ENCODE peak calls at places on chromosomes 3 and 15, in eight cellular contexts. One of them, this sample, is unnamed.
A peak's percentile ranks its signal among the peaks of the same experiment; 100 is the strongest.

GRCh38 chr3:12545473-12545791 is at the start of gene MKRN2OS:
- DNase-seq in body of pancreas: peak; percentile 80
- DNase-seq in neural progenitor cell: peak; percentile 67
- DNase-seq in naive thymus-derived CD4-positive, alpha-beta T cell: no peak
- DNase-seq in psoas muscle: no peak
- DNase-seq in tibial artery: no peak
- DNase-seq in endothelial cell of umbilical vein: no peak
- DNase-seq in Panc1: no peak
- DNase-seq in this sample: no peak

GRCh38 chr3:122343654-122344053 is 18.6 kb downstream of the CSTA start:
- DNase-seq in body of pancreas: no peak
- DNase-seq in neural progenitor cell: no peak
- DNase-seq in naive thymus-derived CD4-positive, alpha-beta T cell: no peak
- DNase-seq in psoas muscle: no peak
- DNase-seq in tibial artery: no peak
- DNase-seq in endothelial cell of umbilical vein: no peak
- DNase-seq in Panc1: no peak
- DNase-seq in this sample: no peak

GRCh38 chr15:92845109-92845508 is 55.0 kb upstream of the CHD2 start:
- DNase-seq in body of pancreas: no peak
- DNase-seq in neural progenitor cell: no peak
- DNase-seq in naive thymus-derived CD4-positive, alpha-beta T cell: peak; percentile 66
- DNase-seq in psoas muscle: no peak
- DNase-seq in tibial artery: no peak
- DNase-seq in endothelial cell of umbilical vein: peak; percentile 81
- DNase-seq in Panc1: no peak
- DNase-seq in this sample: no peak

GRCh38 chr15:58840048-58840447 is 68.9 kb downstream of the MINDY2 start:
- DNase-seq in body of pancreas: no peak
- DNase-seq in neural progenitor cell: no peak
- DNase-seq in naive thymus-derived CD4-positive, alpha-beta T cell: no peak
- DNase-seq in psoas muscle: no peak
- DNase-seq in tibial artery: no peak
- DNase-seq in endothelial cell of umbilical vein: peak; percentile 31
- DNase-seq in Panc1: no peak
- DNase-seq in this sample: no peak

GRCh38 chr3:128378631-128379347 is 87.9 kb downstream of the DNAJB8 start:
- DNase-seq in body of pancreas: no peak
- DNase-seq in neural progenitor cell: peak; percentile 31
- DNase-seq in naive thymus-derived CD4-positive, alpha-beta T cell: no peak
- DNase-seq in psoas muscle: peak; percentile 59
- DNase-seq in tibial artery: peak; percentile 74
- DNase-seq in endothelial cell of umbilical vein: no peak
- DNase-seq in Panc1: no peak
- DNase-seq in this sample: peak; percentile 74

GRCh38 chr3:12308517-12308916 is 19.6 kb downstream of the PPARG start:
- DNase-seq in body of pancreas: no peak
- DNase-seq in neural progenitor cell: no peak
- DNase-seq in naive thymus-derived CD4-positive, alpha-beta T cell: no peak
- DNase-seq in psoas muscle: no peak
- DNase-seq in tibial artery: no peak
- DNase-seq in endothelial cell of umbilical vein: peak; percentile 49
- DNase-seq in Panc1: peak; percentile 93
- DNase-seq in this sample: no peak

GRCh38 chr15:80776420-80777045 is 2.6 kb upstream of the CEMIP start:
- DNase-seq in body of pancreas: peak; percentile 80
- DNase-seq in neural progenitor cell: peak; percentile 88
- DNase-seq in naive thymus-derived CD4-positive, alpha-beta T cell: peak; percentile 45
- DNase-seq in psoas muscle: peak; percentile 45
- DNase-seq in tibial artery: peak; percentile 76
- DNase-seq in endothelial cell of umbilical vein: peak; percentile 81
- DNase-seq in Panc1: peak; percentile 41
- DNase-seq in this sample: peak; percentile 74

GRCh38 chr3:75180235-75180944 is 483.7 kb upstream of the FRG2C start:
- DNase-seq in body of pancreas: no peak
- DNase-seq in neural progenitor cell: no peak
- DNase-seq in naive thymus-derived CD4-positive, alpha-beta T cell: no peak
- DNase-seq in psoas muscle: no peak
- DNase-seq in tibial artery: no peak
- DNase-seq in endothelial cell of umbilical vein: no peak
- DNase-seq in Panc1: no peak
- DNase-seq in this sample: no peak

GRCh38 chr3:182810574-182811268 is 17.4 kb downstream of the ATP11B start:
- DNase-seq in body of pancreas: no peak
- DNase-seq in neural progenitor cell: no peak
- DNase-seq in naive thymus-derived CD4-positive, alpha-beta T cell: no peak
- DNase-seq in psoas muscle: no peak
- DNase-seq in tibial artery: no peak
- DNase-seq in endothelial cell of umbilical vein: peak; percentile 59
- DNase-seq in Panc1: no peak
- DNase-seq in this sample: no peak

GRCh38 chr15:70480196-70480856 is 283.0 kb downstream of the UACA start:
- DNase-seq in body of pancreas: no peak
- DNase-seq in neural progenitor cell: no peak
- DNase-seq in naive thymus-derived CD4-positive, alpha-beta T cell: no peak
- DNase-seq in psoas muscle: no peak
- DNase-seq in tibial artery: no peak
- DNase-seq in endothelial cell of umbilical vein: no peak
- DNase-seq in Panc1: no peak
- DNase-seq in this sample: peak; percentile 16

GRCh38 chr3:168088106-168088722 is 7.5 kb downstream of the GOLIM4 start:
- DNase-seq in body of pancreas: peak; percentile 22
- DNase-seq in neural progenitor cell: peak; percentile 15
- DNase-seq in naive thymus-derived CD4-positive, alpha-beta T cell: no peak
- DNase-seq in psoas muscle: no peak
- DNase-seq in tibial artery: no peak
- DNase-seq in endothelial cell of umbilical vein: no peak
- DNase-seq in Panc1: no peak
- DNase-seq in this sample: no peak

GRCh38 chr3:129599073-129599472 is 7.4 kb downstream of the PLXND1 start:
- DNase-seq in body of pancreas: no peak
- DNase-seq in neural progenitor cell: no peak
- DNase-seq in naive thymus-derived CD4-positive, alpha-beta T cell: no peak
- DNase-seq in psoas muscle: no peak
- DNase-seq in tibial artery: no peak
- DNase-seq in endothelial cell of umbilical vein: peak; percentile 70
- DNase-seq in Panc1: no peak
- DNase-seq in this sample: peak; percentile 68

GRCh38 chr3:126998728-126999127 is 15.8 kb downstream of the PLXNA1 start:
- DNase-seq in body of pancreas: no peak
- DNase-seq in neural progenitor cell: no peak
- DNase-seq in naive thymus-derived CD4-positive, alpha-beta T cell: no peak
- DNase-seq in psoas muscle: no peak
- DNase-seq in tibial artery: no peak
- DNase-seq in endothelial cell of umbilical vein: no peak
- DNase-seq in Panc1: no peak
- DNase-seq in this sample: no peak

GRCh38 chr3:64144241-64144900 is 80.9 kb downstream of the PRICKLE2 start:
- DNase-seq in body of pancreas: no peak
- DNase-seq in neural progenitor cell: no peak
- DNase-seq in naive thymus-derived CD4-positive, alpha-beta T cell: no peak
- DNase-seq in psoas muscle: no peak
- DNase-seq in tibial artery: no peak
- DNase-seq in endothelial cell of umbilical vein: no peak
- DNase-seq in Panc1: no peak
- DNase-seq in this sample: no peak
- H3K27ac ChIP-seq in body of pancreas: no peak overlapping the region
- H3K27ac ChIP-seq in neural progenitor cell: no peak overlapping the region
- H3K27ac ChIP-seq in naive thymus-derived CD4-positive, alpha-beta T cell: no peak overlapping the region
- H3K27ac ChIP-seq in psoas muscle: no peak overlapping the region
- H3K27ac ChIP-seq in tibial artery: no peak overlapping the region
- H3K27ac ChIP-seq in endothelial cell of umbilical vein: no peak overlapping the region
- H3K27ac ChIP-seq in Panc1: no peak overlapping the region
- H3K27ac ChIP-seq in this sample: no peak overlapping the region

DNA sequence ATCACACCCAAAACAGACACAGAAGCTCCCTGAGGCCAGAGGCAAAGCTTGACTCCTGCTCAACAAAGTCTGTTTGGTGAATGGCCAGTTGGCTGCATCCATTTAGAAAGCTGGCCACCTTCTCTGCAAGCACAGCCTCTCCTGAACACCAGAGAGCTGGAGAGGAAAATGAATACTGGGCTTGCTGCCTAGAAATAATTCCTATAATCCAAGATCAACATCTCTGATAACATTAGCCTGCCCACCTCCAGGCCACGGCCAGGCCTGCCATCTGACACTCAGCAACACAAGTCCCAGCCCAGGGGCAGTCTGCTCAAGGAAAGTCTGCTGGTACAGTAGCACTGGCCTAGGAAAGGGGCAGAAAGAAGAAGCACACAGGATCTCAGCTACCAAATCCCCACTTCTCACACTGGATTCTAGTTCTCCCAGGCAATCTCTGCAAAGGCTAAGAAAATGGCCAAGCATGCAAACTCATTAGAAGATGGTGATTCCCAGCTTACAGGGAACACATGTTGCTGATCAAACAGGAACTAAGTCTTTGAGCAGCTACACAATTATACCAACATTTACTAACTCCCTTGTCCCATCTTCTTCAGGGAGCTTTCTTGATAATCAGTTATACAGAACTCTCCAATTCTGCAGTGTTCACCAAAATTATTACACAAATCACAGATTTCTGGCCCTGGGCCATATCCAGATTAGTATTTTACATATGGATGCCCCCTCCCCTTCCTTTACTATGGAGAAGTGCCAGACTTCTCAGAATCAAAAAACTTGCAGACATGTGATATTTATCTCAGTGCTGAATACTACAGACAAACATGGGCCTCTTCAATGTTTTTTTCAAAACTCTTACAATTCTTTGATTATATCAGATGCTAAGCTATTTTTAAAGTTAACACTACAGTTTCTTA is 9.9 kb downstream of the TBC1D2B start:
- DNase-seq in body of pancreas: no peak
- DNase-seq in neural progenitor cell: no peak
- DNase-seq in naive thymus-derived CD4-positive, alpha-beta T cell: no peak
- DNase-seq in psoas muscle: no peak
- DNase-seq in tibial artery: peak; percentile 80
- DNase-seq in endothelial cell of umbilical vein: peak; percentile 60
- DNase-seq in Panc1: no peak
- DNase-seq in this sample: no peak
- H3K4me1 ChIP-seq in body of pancreas: peaks cover 94% of the 10 kb centered on the region
- H3K4me1 ChIP-seq in neural progenitor cell: peaks cover 23% of the 10 kb centered on the region
- H3K4me1 ChIP-seq in naive thymus-derived CD4-positive, alpha-beta T cell: peaks cover 96% of the 10 kb centered on the region
- H3K4me1 ChIP-seq in psoas muscle: peaks cover 82% of the 10 kb centered on the region
- H3K4me1 ChIP-seq in tibial artery: peaks cover 79% of the 10 kb centered on the region
- H3K4me1 ChIP-seq in endothelial cell of umbilical vein: peaks cover 61% of the 10 kb centered on the region
- H3K4me1 ChIP-seq in Panc1: peaks cover 97% of the 10 kb centered on the region
- H3K4me1 ChIP-seq in this sample: peaks cover 37% of the 10 kb centered on the region

GRCh38 chr3:48306860-48307530 is 26.5 kb downstream of the SPINK8 start:
- DNase-seq in body of pancreas: no peak
- DNase-seq in neural progenitor cell: no peak
- DNase-seq in naive thymus-derived CD4-positive, alpha-beta T cell: no peak
- DNase-seq in psoas muscle: no peak
- DNase-seq in tibial artery: no peak
- DNase-seq in endothelial cell of umbilical vein: no peak
- DNase-seq in Panc1: no peak
- DNase-seq in this sample: no peak

GRCh38 chr3:48303021-48303420 is 30.4 kb downstream of the SPINK8 start:
- DNase-seq in body of pancreas: no peak
- DNase-seq in neural progenitor cell: no peak
- DNase-seq in naive thymus-derived CD4-positive, alpha-beta T cell: no peak
- DNase-seq in psoas muscle: no peak
- DNase-seq in tibial artery: no peak
- DNase-seq in endothelial cell of umbilical vein: no peak
- DNase-seq in Panc1: no peak
- DNase-seq in this sample: no peak

GRCh38 chr3:48305396-48305795 is 28.1 kb downstream of the SPINK8 start:
- DNase-seq in body of pancreas: no peak
- DNase-seq in neural progenitor cell: no peak
- DNase-seq in naive thymus-derived CD4-positive, alpha-beta T cell: no peak
- DNase-seq in psoas muscle: no peak
- DNase-seq in tibial artery: no peak
- DNase-seq in endothelial cell of umbilical vein: no peak
- DNase-seq in Panc1: no peak
- DNase-seq in this sample: no peak

GRCh38 chr3:48301814-48302194 is 31.7 kb downstream of the SPINK8 start:
- DNase-seq in body of pancreas: peak; percentile 37
- DNase-seq in neural progenitor cell: no peak
- DNase-seq in naive thymus-derived CD4-positive, alpha-beta T cell: no peak
- DNase-seq in psoas muscle: peak; percentile 29
- DNase-seq in tibial artery: no peak
- DNase-seq in endothelial cell of umbilical vein: no peak
- DNase-seq in Panc1: no peak
- DNase-seq in this sample: peak; percentile 59

GRCh38 chr3:48306290-48306689 is 27.2 kb downstream of the SPINK8 start:
- DNase-seq in body of pancreas: no peak
- DNase-seq in neural progenitor cell: no peak
- DNase-seq in naive thymus-derived CD4-positive, alpha-beta T cell: no peak
- DNase-seq in psoas muscle: no peak
- DNase-seq in tibial artery: no peak
- DNase-seq in endothelial cell of umbilical vein: no peak
- DNase-seq in Panc1: no peak
- DNase-seq in this sample: no peak
- H3K4me3 ChIP-seq in body of pancreas: no peak overlapping the region
- H3K4me3 ChIP-seq in neural progenitor cell: no peak overlapping the region
- H3K4me3 ChIP-seq in naive thymus-derived CD4-positive, alpha-beta T cell: no peak overlapping the region
- H3K4me3 ChIP-seq in psoas muscle: no peak overlapping the region
- H3K4me3 ChIP-seq in tibial artery: no peak overlapping the region
- H3K4me3 ChIP-seq in endothelial cell of umbilical vein: no peak overlapping the region
- H3K4me3 ChIP-seq in Panc1: no peak overlapping the region
- H3K4me3 ChIP-seq in this sample: no peak overlapping the region

GRCh38 chr3:69318410-69318809 is 67.5 kb downstream of the FRMD4B start:
- DNase-seq in body of pancreas: no peak
- DNase-seq in neural progenitor cell: no peak
- DNase-seq in naive thymus-derived CD4-positive, alpha-beta T cell: no peak
- DNase-seq in psoas muscle: no peak
- DNase-seq in tibial artery: no peak
- DNase-seq in endothelial cell of umbilical vein: no peak
- DNase-seq in Panc1: no peak
- DNase-seq in this sample: no peak

GRCh38 chr3:69322110-69322509 is 63.8 kb downstream of the FRMD4B start:
- DNase-seq in body of pancreas: no peak
- DNase-seq in neural progenitor cell: no peak
- DNase-seq in naive thymus-derived CD4-positive, alpha-beta T cell: no peak
- DNase-seq in psoas muscle: no peak
- DNase-seq in tibial artery: no peak
- DNase-seq in endothelial cell of umbilical vein: no peak
- DNase-seq in Panc1: no peak
- DNase-seq in this sample: no peak

GRCh38 chr3:69319652-69320051 is 66.2 kb downstream of the FRMD4B start:
- DNase-seq in body of pancreas: no peak
- DNase-seq in neural progenitor cell: no peak
- DNase-seq in naive thymus-derived CD4-positive, alpha-beta T cell: no peak
- DNase-seq in psoas muscle: no peak
- DNase-seq in tibial artery: no peak
- DNase-seq in endothelial cell of umbilical vein: no peak
- DNase-seq in Panc1: no peak
- DNase-seq in this sample: no peak

GRCh38 chr3:69321301-69321986 is 64.4 kb downstream of the FRMD4B start:
- DNase-seq in body of pancreas: no peak
- DNase-seq in neural progenitor cell: no peak
- DNase-seq in naive thymus-derived CD4-positive, alpha-beta T cell: no peak
- DNase-seq in psoas muscle: no peak
- DNase-seq in tibial artery: no peak
- DNase-seq in endothelial cell of umbilical vein: no peak
- DNase-seq in Panc1: no peak
- DNase-seq in this sample: no peak

DNA sequence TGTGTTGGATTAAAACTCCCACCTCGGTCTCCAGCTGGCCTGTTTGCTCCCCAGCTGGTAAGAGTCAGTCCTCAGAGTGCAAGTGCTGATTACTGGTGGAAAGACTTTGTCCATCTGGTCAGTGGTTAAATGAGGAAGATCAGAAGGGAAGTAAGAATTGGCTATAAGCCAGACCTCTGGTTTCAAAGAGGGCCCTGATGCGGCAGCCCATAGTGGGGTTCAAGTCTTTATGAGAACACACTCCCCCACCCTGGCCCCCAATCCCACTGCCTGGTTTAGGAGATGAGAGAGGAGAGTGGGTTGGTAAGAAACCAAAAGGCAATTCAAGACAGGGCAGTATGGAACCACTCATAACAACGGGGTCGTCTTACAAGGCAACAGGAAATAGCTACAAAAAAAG is 65.0 kb downstream of the FRMD4B start:
- DNase-seq in body of pancreas: no peak
- DNase-seq in neural progenitor cell: no peak
- DNase-seq in naive thymus-derived CD4-positive, alpha-beta T cell: no peak
- DNase-seq in psoas muscle: no peak
- DNase-seq in tibial artery: no peak
- DNase-seq in endothelial cell of umbilical vein: no peak
- DNase-seq in Panc1: no peak
- DNase-seq in this sample: peak; percentile 64
- H3K27ac ChIP-seq in body of pancreas: peak overlapping the region; percentile 26
- H3K27ac ChIP-seq in neural progenitor cell: no peak overlapping the region
- H3K27ac ChIP-seq in naive thymus-derived CD4-positive, alpha-beta T cell: no peak overlapping the region
- H3K27ac ChIP-seq in psoas muscle: no peak overlapping the region
- H3K27ac ChIP-seq in tibial artery: no peak overlapping the region
- H3K27ac ChIP-seq in endothelial cell of umbilical vein: no peak overlapping the region
- H3K27ac ChIP-seq in Panc1: no peak overlapping the region
- H3K27ac ChIP-seq in this sample: peak overlapping the region; percentile 43

This sample was measured in right cardiac atrium.